ENCODE peak calls at places on chromosome 19, in seven cellular contexts. One of them, this sample, is unnamed.

GRCh38 chr19:42051166-42052115 is 18.6 kb downstream of the GRIK5 start:
- DNase-seq in stomach: peak; percentile 47
- DNase-seq in Peyer's patch: no peak
- DNase-seq in testis: no peak
- DNase-seq in sigmoid colon: no peak
- DNase-seq in tibial nerve: no peak
- DNase-seq in heart left ventricle: no peak
- DNase-seq in this sample: no peak

GRCh38 chr19:16180611-16181010 is 4.6 kb upstream of the FAM32A start:
- DNase-seq in stomach: no peak
- DNase-seq in Peyer's patch: no peak
- DNase-seq in testis: no peak
- DNase-seq in sigmoid colon: no peak
- DNase-seq in tibial nerve: no peak
- DNase-seq in heart left ventricle: no peak
- DNase-seq in this sample: no peak

GRCh38 chr19:43532571-43532961 is 422 bp upstream of the ZNF575 start:
- DNase-seq in stomach: peak; percentile 73
- DNase-seq in Peyer's patch: peak; percentile 82
- DNase-seq in testis: peak; percentile 54
- DNase-seq in sigmoid colon: peak; percentile 80
- DNase-seq in tibial nerve: peak; percentile 19
- DNase-seq in heart left ventricle: peak; percentile 56
- DNase-seq in this sample: no peak

GRCh38 chr19:33192010-33192409 is 2.1 kb upstream of the LRP3 start:
- DNase-seq in stomach: no peak
- DNase-seq in Peyer's patch: peak; percentile 26
- DNase-seq in testis: no peak
- DNase-seq in sigmoid colon: peak; percentile 4
- DNase-seq in tibial nerve: no peak
- DNase-seq in heart left ventricle: no peak
- DNase-seq in this sample: no peak

GRCh38 chr19:39842693-39843435 is 3.3 kb downstream of the FBL start:
- DNase-seq in stomach: no peak
- DNase-seq in Peyer's patch: no peak
- DNase-seq in testis: no peak
- DNase-seq in sigmoid colon: no peak
- DNase-seq in tibial nerve: no peak
- DNase-seq in heart left ventricle: no peak
- DNase-seq in this sample: no peak

GRCh38 chr19:10286803-10287737 is at the start of gene ICAM4:
- DNase-seq in stomach: peak; percentile 81
- DNase-seq in Peyer's patch: no peak
- DNase-seq in testis: peak; percentile 61
- DNase-seq in sigmoid colon: no peak
- DNase-seq in tibial nerve: no peak
- DNase-seq in heart left ventricle: peak; percentile 85
- DNase-seq in this sample: no peak

GRCh38 chr19:19461671-19462622 is 53.4 kb downstream of the TSSK6 start:
- DNase-seq in stomach: peak; percentile 79
- DNase-seq in Peyer's patch: peak; percentile 61
- DNase-seq in testis: peak; percentile 54
- DNase-seq in sigmoid colon: peak; percentile 83
- DNase-seq in tibial nerve: no peak
- DNase-seq in heart left ventricle: peak; percentile 70
- DNase-seq in this sample: no peak

GRCh38 chr19:7505682-7506384 is 10.1 kb upstream of the ZNF358 start:
- DNase-seq in stomach: no peak
- DNase-seq in Peyer's patch: peak; percentile 89
- DNase-seq in testis: peak; percentile 51
- DNase-seq in sigmoid colon: peak; percentile 64
- DNase-seq in tibial nerve: no peak
- DNase-seq in heart left ventricle: no peak
- DNase-seq in this sample: no peak

GRCh38 chr19:9935409-9936062 is 779 bp downstream of the OLFM2 start:
- DNase-seq in stomach: no peak
- DNase-seq in Peyer's patch: no peak
- DNase-seq in testis: no peak
- DNase-seq in sigmoid colon: no peak
- DNase-seq in tibial nerve: no peak
- DNase-seq in heart left ventricle: no peak
- DNase-seq in this sample: no peak

GRCh38 chr19:1746401-1747284 is 6.7 kb upstream of the ONECUT3 start:
- DNase-seq in stomach: peak; percentile 29
- DNase-seq in Peyer's patch: no peak
- DNase-seq in testis: no peak
- DNase-seq in sigmoid colon: no peak
- DNase-seq in tibial nerve: no peak
- DNase-seq in heart left ventricle: no peak
- DNase-seq in this sample: no peak

GRCh38 chr19:43673702-43674629 is 4.0 kb upstream of the PLAUR start:
- DNase-seq in stomach: no peak
- DNase-seq in Peyer's patch: no peak
- DNase-seq in testis: no peak
- DNase-seq in sigmoid colon: no peak
- DNase-seq in tibial nerve: no peak
- DNase-seq in heart left ventricle: peak; percentile 31
- DNase-seq in this sample: no peak

GRCh38 chr19:27974082-27974513 is 1238.9 kb downstream of the UQCRFS1 start:
- DNase-seq in stomach: peak; percentile 43
- DNase-seq in Peyer's patch: no peak
- DNase-seq in testis: peak; percentile 71
- DNase-seq in sigmoid colon: no peak
- DNase-seq in tibial nerve: no peak
- DNase-seq in heart left ventricle: no peak
- DNase-seq in this sample: no peak

GRCh38 chr19:55390461-55390880 is 4.7 kb downstream of the RPL28 start:
- DNase-seq in stomach: no peak
- DNase-seq in Peyer's patch: no peak
- DNase-seq in testis: no peak
- DNase-seq in sigmoid colon: no peak
- DNase-seq in tibial nerve: no peak
- DNase-seq in heart left ventricle: no peak
- DNase-seq in this sample: no peak

GRCh38 chr19:33500586-33500985 is 21.0 kb downstream of the PEPD start:
- DNase-seq in stomach: no peak
- DNase-seq in Peyer's patch: peak; percentile 34
- DNase-seq in testis: no peak
- DNase-seq in sigmoid colon: peak; percentile 55
- DNase-seq in tibial nerve: no peak
- DNase-seq in heart left ventricle: no peak
- DNase-seq in this sample: no peak

GRCh38 chr19:41353466-41354342 is at the start of gene TGFB1:
- DNase-seq in stomach: peak; percentile 85
- DNase-seq in Peyer's patch: peak; percentile 84
- DNase-seq in testis: peak; percentile 83
- DNase-seq in sigmoid colon: peak; percentile 96
- DNase-seq in tibial nerve: peak; percentile 72
- DNase-seq in heart left ventricle: peak; percentile 91
- DNase-seq in this sample: no peak

GRCh38 chr19:38049105-38049649 is 142.2 kb downstream of the SIPA1L3 start:
- DNase-seq in stomach: peak; percentile 29
- DNase-seq in Peyer's patch: no peak
- DNase-seq in testis: no peak
- DNase-seq in sigmoid colon: no peak
- DNase-seq in tibial nerve: no peak
- DNase-seq in heart left ventricle: no peak
- DNase-seq in this sample: no peak

GRCh38 chr19:19661675-19662251 is 1.7 kb downstream of the ATP13A1 start:
- DNase-seq in stomach: no peak
- DNase-seq in Peyer's patch: no peak
- DNase-seq in testis: no peak
- DNase-seq in sigmoid colon: peak; percentile 53
- DNase-seq in tibial nerve: no peak
- DNase-seq in heart left ventricle: no peak
- DNase-seq in this sample: peak; percentile 75

GRCh38 chr19:21626091-21626490 is 120.7 kb downstream of the ZNF429 start:
- DNase-seq in stomach: no peak
- DNase-seq in Peyer's patch: no peak
- DNase-seq in testis: no peak
- DNase-seq in sigmoid colon: no peak
- DNase-seq in tibial nerve: no peak
- DNase-seq in heart left ventricle: no peak
- DNase-seq in this sample: no peak

GRCh38 chr19:4583961-4584669 is 24.6 kb upstream of the SEMA6B start:
- DNase-seq in stomach: no peak
- DNase-seq in Peyer's patch: no peak
- DNase-seq in testis: peak; percentile 57
- DNase-seq in sigmoid colon: no peak
- DNase-seq in tibial nerve: no peak
- DNase-seq in heart left ventricle: peak; percentile 25
- DNase-seq in this sample: no peak

GRCh38 chr19:16306728-16307402 is 17.8 kb upstream of the KLF2 start:
- DNase-seq in stomach: no peak
- DNase-seq in Peyer's patch: no peak
- DNase-seq in testis: no peak
- DNase-seq in sigmoid colon: no peak
- DNase-seq in tibial nerve: no peak
- DNase-seq in heart left ventricle: no peak
- DNase-seq in this sample: no peak

GRCh38 chr19:39566064-39566463 is 26.1 kb upstream of the EID2 start:
- DNase-seq in stomach: no peak
- DNase-seq in Peyer's patch: no peak
- DNase-seq in testis: no peak
- DNase-seq in sigmoid colon: no peak
- DNase-seq in tibial nerve: no peak
- DNase-seq in heart left ventricle: no peak
- DNase-seq in this sample: no peak

GRCh38 chr19:45340232-45340898 is at the start of gene KLC3:
- DNase-seq in stomach: peak; percentile 75
- DNase-seq in Peyer's patch: peak; percentile 76
- DNase-seq in testis: peak; percentile 42
- DNase-seq in sigmoid colon: no peak
- DNase-seq in tibial nerve: no peak
- DNase-seq in heart left ventricle: no peak
- DNase-seq in this sample: no peak
- TF ChIP-seq POLR2A in stomach: no peak
- TF ChIP-seq POLR2A in Peyer's patch: no peak
- TF ChIP-seq POLR2A in testis: no peak
- TF ChIP-seq POLR2A in sigmoid colon: no peak
- TF ChIP-seq POLR2A in tibial nerve: no peak
- TF ChIP-seq POLR2A in heart left ventricle: no peak
- TF ChIP-seq POLR2A in this sample: no peak

DNA sequence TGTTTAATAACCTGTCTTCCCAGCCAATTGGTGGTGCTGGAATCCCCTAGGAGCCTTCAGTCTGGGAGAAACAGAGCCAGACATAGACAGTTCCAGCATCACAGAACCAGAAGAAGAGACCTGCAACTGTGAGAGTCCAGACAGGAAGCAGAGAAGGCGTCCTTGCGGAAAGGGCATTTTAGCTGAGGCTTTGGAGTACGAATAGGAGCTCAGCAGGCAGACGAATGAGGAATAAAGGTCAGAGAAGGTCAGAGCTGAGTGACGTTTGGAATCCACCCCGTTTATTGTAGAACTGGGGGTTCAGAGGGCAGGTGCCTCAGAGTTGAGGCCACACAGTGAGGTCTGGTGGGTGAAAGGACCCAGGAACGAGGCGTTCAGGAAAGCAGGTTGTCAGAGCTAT is 5.2 kb downstream of the ARRDC2 start:
- DNase-seq in stomach: no peak
- DNase-seq in Peyer's patch: no peak
- DNase-seq in testis: no peak
- DNase-seq in sigmoid colon: no peak
- DNase-seq in tibial nerve: no peak
- DNase-seq in heart left ventricle: no peak
- DNase-seq in this sample: no peak
- H3K4me3 ChIP-seq in stomach: no peak overlapping the region
- H3K4me3 ChIP-seq in Peyer's patch: no peak overlapping the region
- H3K4me3 ChIP-seq in testis: no peak overlapping the region
- H3K4me3 ChIP-seq in sigmoid colon: no peak overlapping the region
- H3K4me3 ChIP-seq in tibial nerve: no peak overlapping the region
- H3K4me3 ChIP-seq in heart left ventricle: no peak overlapping the region
- H3K4me3 ChIP-seq in this sample: no peak overlapping the region

GRCh38 chr19:49912965-49913685 is 15.9 kb upstream of the ATF5 start:
- DNase-seq in stomach: no peak
- DNase-seq in Peyer's patch: no peak
- DNase-seq in testis: peak; percentile 62
- DNase-seq in sigmoid colon: no peak
- DNase-seq in tibial nerve: no peak
- DNase-seq in heart left ventricle: no peak
- DNase-seq in this sample: no peak
- TF ChIP-seq POLR2A in stomach: no peak
- TF ChIP-seq POLR2A in Peyer's patch: no peak
- TF ChIP-seq POLR2A in testis: no peak
- TF ChIP-seq POLR2A in sigmoid colon: no peak
- TF ChIP-seq POLR2A in tibial nerve: no peak
- TF ChIP-seq POLR2A in heart left ventricle: no peak
- TF ChIP-seq POLR2A in this sample: no peak

GRCh38 chr19:11781295-11782057 is 14.7 kb downstream of the ZNF441 start:
- DNase-seq in stomach: no peak
- DNase-seq in Peyer's patch: no peak
- DNase-seq in testis: no peak
- DNase-seq in sigmoid colon: no peak
- DNase-seq in tibial nerve: no peak
- DNase-seq in heart left ventricle: no peak
- DNase-seq in this sample: no peak

GRCh38 chr19:11787536-11787935 is 10.8 kb upstream of the ZNF491 start:
- DNase-seq in stomach: no peak
- DNase-seq in Peyer's patch: no peak
- DNase-seq in testis: no peak
- DNase-seq in sigmoid colon: no peak
- DNase-seq in tibial nerve: no peak
- DNase-seq in heart left ventricle: no peak
- DNase-seq in this sample: no peak

GRCh38 chr19:11783767-11784166 is 14.6 kb upstream of the ZNF491 start:
- DNase-seq in stomach: no peak
- DNase-seq in Peyer's patch: no peak
- DNase-seq in testis: no peak
- DNase-seq in sigmoid colon: no peak
- DNase-seq in tibial nerve: no peak
- DNase-seq in heart left ventricle: no peak
- DNase-seq in this sample: no peak

GRCh38 chr19:11780431-11781020 is 13.7 kb downstream of the ZNF441 start:
- DNase-seq in stomach: no peak
- DNase-seq in Peyer's patch: no peak
- DNase-seq in testis: no peak
- DNase-seq in sigmoid colon: no peak
- DNase-seq in tibial nerve: no peak
- DNase-seq in heart left ventricle: no peak
- DNase-seq in this sample: no peak

GRCh38 chr19:11784356-11784755 is 14.0 kb upstream of the ZNF491 start:
- DNase-seq in stomach: no peak
- DNase-seq in Peyer's patch: no peak
- DNase-seq in testis: no peak
- DNase-seq in sigmoid colon: no peak
- DNase-seq in tibial nerve: no peak
- DNase-seq in heart left ventricle: no peak
- DNase-seq in this sample: no peak
- H3K4me3 ChIP-seq in stomach: no peak overlapping the region
- H3K4me3 ChIP-seq in Peyer's patch: no peak overlapping the region
- H3K4me3 ChIP-seq in testis: no peak overlapping the region
- H3K4me3 ChIP-seq in sigmoid colon: no peak overlapping the region
- H3K4me3 ChIP-seq in tibial nerve: no peak overlapping the region
- H3K4me3 ChIP-seq in heart left ventricle: no peak overlapping the region
- H3K4me3 ChIP-seq in this sample: no peak overlapping the region

This sample was measured in vagina.